ENCODE peak calls at places on chromosomes 2 and 18, in seven cellular contexts. J is ovary; Y is aorta; E is A549; H is CD8-positive, alpha-beta T cell; L is IMR-90; M is naive thymus-derived CD4-positive, alpha-beta T cell. R is an unnamed sample. For H3K4me1, the result is how much of the 10 kb centered on the place peaks cover.

GRCh38 chr2:42793314-42794270 is 1.2 kb upstream of the HAAO start:
- DNase-seq in J (peak), Y (no peak), E (no peak), H (no peak), L (no peak), M (no peak), R (peak)

GRCh38 chr18:49045585-49045984 is 94.8 kb upstream of the SMAD7 start:
- DNase-seq in J (no peak), Y (no peak), E (no peak), H (no peak), L (no peak), M (no peak), R (no peak)

GRCh38 chr2:41955641-41956040 is 92.2 kb upstream of the PKDCC start:
- DNase-seq in J (no peak), Y (no peak), E (no peak), H (no peak), L (no peak), M (no peak), R (no peak)

GRCh38 chr2:239106314-239106908 is 258.5 kb downstream of the TWIST2 start:
- DNase-seq in J (no peak), Y (peak), E (peak), H (no peak), L (peak), M (no peak), R (peak)

GRCh38 chr2:184680825-184681224 is 82.5 kb downstream of the ZNF804A start:
- DNase-seq in J (no peak), Y (no peak), E (no peak), H (no peak), L (no peak), M (no peak), R (no peak)

GRCh38 chr18:7485616-7486015 is 81.5 kb upstream of the PTPRM start:
- DNase-seq in J (no peak), Y (no peak), E (no peak), H (no peak), L (no peak), M (no peak), R (no peak)

GRCh38 chr2:26506279-26506678 is 28.4 kb upstream of the OTOF start:
- DNase-seq in J (no peak), Y (no peak), E (no peak), H (no peak), L (no peak), M (no peak), R (no peak)

GRCh38 chr2:229375241-229375640 is 104.2 kb upstream of the PID1 start:
- DNase-seq in J (no peak), Y (no peak), E (no peak), H (no peak), L (no peak), M (no peak), R (peak)

GRCh38 chr18:57921708-57922107 is 118.6 kb upstream of the ATP8B1 start:
- DNase-seq in J (no peak), Y (no peak), E (no peak), H (no peak), L (peak), M (no peak), R (no peak)

GRCh38 chr2:134127496-134127895 is 126.4 kb upstream of the MGAT5 start:
- DNase-seq in J (no peak), Y (no peak), E (no peak), H (peak), L (no peak), M (peak), R (no peak)

GRCh38 chr2:177796011-177796410 is 276.6 kb downstream of the PDE11A start:
- DNase-seq in J (no peak), Y (no peak), E (no peak), H (no peak), L (no peak), M (no peak), R (no peak)

GRCh38 chr2:30601375-30601774 is 154.3 kb downstream of the LCLAT1 start:
- DNase-seq in J (no peak), Y (no peak), E (no peak), H (no peak), L (no peak), M (no peak), R (no peak)

GRCh38 chr2:109139844-109140396 is 10.9 kb downstream of the SH3RF3 start:
- DNase-seq in J (no peak), Y (no peak), E (no peak), H (no peak), L (no peak), M (no peak), R (no peak)

GRCh38 chr2:111702809-111703196 is 181.2 kb downstream of the ANAPC1 start:
- DNase-seq in J (no peak), Y (no peak), E (no peak), H (no peak), L (no peak), M (no peak), R (no peak)

GRCh38 chr2:212686285-212686895 is 147.8 kb upstream of the ERBB4 start:
- DNase-seq in J (peak), Y (peak), E (peak), H (peak), L (peak), M (peak), R (peak)

GRCh38 chr18:56910967-56911366 is 235.9 kb upstream of the BOD1L2 start:
- DNase-seq in J (no peak), Y (no peak), E (no peak), H (no peak), L (no peak), M (no peak), R (no peak)

GRCh38 chr2:200483729-200484198 is 26.1 kb downstream of the KCTD18 start:
- DNase-seq in J (no peak), Y (no peak), E (peak), H (no peak), L (peak), M (no peak), R (peak)

GRCh38 chr2:55763721-55764120 is 70.1 kb upstream of the PNPT1 start:
- DNase-seq in J (no peak), Y (no peak), E (no peak), H (no peak), L (no peak), M (no peak), R (no peak)

GRCh38 chr2:63654959-63655358 is 66.2 kb downstream of the MDH1 start:
- DNase-seq in J (no peak), Y (no peak), E (no peak), H (no peak), L (no peak), M (no peak), R (no peak)

GRCh38 chr2:64327510-64328414 is 126.2 kb upstream of the LGALSL start:
- DNase-seq in J (no peak), Y (peak), E (peak), H (peak), L (no peak), M (peak), R (peak)

GRCh38 chr18:39209173-39209572 is 1643.6 kb upstream of the CELF4 start:
- DNase-seq in J (no peak), Y (no peak), E (no peak), H (no peak), L (no peak), M (no peak), R (no peak)

GRCh38 chr18:49811151-49811938 is 2.0 kb downstream of the ACAA2 start:
- DNase-seq in J (no peak), Y (no peak), E (no peak), H (no peak), L (no peak), M (no peak), R (no peak)

GRCh38 chr2:117976581-117976980 is 37.3 kb downstream of the CCDC93 start:
- DNase-seq in J (no peak), Y (no peak), E (no peak), H (no peak), L (no peak), M (no peak), R (no peak)

GRCh38 chr2:218860950-218861381 is 1.4 kb downstream of the WNT6 start:
- DNase-seq in J (peak), Y (peak), E (no peak), H (no peak), L (peak), M (no peak), R (peak)

GRCh38 chr2:5696741-5697521 is 4.7 kb downstream of the SOX11 start:
- DNase-seq in J (no peak), Y (no peak), E (no peak), H (no peak), L (peak), M (no peak), R (peak)
- H3K27ac ChIP-seq in J (no peak), Y (no peak), E (no peak), H (no peak), L (peak), M (no peak), R (peak)

GRCh38 chr2:152504618-152505017 is 169.6 kb downstream of the FMNL2 start:
- DNase-seq in J (no peak), Y (no peak), E (peak), H (no peak), L (peak), M (no peak), R (peak)
- H3K4me1 ChIP-seq in J (under half), Y (under half), E (half or more), H (under half), L (under half), M (under half), R (under half)

DNA sequence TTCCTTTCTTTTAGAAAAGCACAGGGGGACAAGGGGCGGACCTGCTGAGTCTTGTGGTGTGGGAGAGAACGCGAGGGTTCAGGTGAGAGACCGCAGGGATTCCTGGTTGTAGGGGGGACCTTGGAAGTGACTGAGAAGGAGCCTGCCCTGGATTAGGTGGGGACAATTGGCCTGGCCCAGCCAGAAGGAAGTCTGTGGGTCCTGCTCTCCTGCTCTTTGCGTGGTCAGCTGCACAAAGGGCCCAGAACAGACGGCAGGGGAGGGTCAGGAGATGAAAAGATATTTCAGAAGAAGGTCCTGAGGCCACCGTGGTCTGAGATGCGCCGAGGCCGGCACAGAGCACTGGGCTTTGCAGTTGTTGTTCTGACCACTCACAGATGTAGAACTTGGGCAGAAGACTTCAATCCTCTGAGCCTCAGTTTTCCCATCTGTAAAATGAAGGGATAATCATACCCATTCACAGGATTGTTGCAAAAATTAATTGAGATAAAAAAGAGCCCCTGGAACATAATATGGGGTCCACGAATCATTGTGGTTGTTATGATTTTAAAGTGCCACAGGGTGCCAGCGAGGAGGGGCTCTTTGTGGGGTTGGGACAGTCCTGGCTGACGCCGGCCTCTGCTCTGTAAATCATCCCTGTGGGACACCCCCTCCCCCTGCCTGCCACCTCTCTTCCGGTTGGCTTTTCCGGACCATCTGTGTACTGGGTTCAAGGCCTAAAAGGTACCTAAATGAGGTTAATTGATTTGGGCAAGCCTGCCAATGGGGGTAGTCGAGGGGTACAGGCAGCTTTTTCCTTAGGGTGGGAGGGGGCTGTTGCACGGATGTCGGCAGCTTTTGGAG is 1.8 kb downstream of the LPIN1 start:
- DNase-seq in J (no peak), Y (no peak), E (no peak), H (no peak), L (no peak), M (no peak), R (no peak)
- H3K4me3 ChIP-seq in J (peak), Y (no peak), E (no peak), H (peak), L (no peak), M (peak), R (peak)

DNA sequence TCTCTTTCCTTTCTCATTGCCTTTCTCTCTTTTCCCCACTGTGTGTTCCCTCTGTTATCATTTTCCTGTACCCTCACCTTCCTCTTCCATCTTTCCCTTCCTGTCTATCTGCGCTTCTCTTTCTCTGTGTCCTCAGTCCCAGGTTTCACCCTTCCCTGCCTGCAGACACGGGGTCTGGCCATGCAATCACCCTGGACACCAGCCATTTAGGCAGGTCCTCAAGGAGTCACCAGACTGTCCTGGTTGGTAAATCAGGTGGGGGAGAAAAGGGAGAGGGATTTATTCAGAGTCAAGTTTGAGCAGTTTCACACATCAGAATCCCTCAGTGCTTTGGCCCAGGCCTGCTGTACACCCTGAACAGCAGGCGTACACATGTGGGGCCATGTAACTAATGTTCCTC is 169.3 kb downstream of the ANKRD30B start:
- DNase-seq in J (no peak), Y (no peak), E (no peak), H (no peak), L (no peak), M (no peak), R (no peak)
- H3K27ac ChIP-seq in J (no peak), Y (no peak), E (no peak), H (no peak), L (no peak), M (no peak), R (no peak)

DNA sequence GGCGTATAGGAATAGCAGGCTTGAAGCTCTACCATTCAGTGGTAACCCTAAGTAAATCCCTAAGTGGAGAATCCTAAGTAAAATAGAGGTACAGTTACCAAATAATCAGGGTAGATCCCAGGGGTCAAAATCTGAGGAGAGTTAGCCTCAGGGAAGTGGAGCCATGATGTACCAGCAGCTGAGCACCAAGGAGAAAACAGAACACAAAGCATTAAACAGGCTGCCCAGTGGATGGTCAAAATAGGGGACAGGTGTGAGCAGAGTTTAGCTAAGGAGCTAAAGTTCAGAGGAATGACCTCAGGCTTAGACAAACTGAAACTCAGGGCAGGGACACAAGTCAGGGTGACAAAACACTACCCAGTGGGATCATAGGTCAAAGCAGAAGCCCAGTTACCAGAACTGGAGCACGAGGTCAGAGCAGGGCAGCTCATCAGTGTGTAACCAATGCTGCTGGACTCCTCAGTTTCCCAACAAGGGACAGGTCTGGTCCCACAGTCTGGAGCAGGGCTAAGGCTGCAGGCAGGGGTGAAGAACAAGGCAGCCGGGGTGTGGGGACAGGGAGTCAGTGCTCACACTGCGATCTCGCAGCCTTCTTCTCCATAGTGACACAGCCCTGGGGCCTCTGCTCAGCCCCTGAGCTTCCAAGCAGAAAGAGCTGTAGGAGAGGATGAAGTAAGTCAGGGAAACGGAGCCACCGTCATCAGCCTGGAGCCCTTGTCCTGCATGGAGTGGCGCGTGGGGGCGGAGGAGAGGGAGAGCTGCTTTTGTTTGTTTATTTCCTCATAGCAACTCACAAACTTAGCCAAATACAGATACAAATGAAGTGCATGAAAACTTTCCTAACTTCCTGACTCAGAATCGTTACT is 264.0 kb downstream of the MREG start:
- DNase-seq in J (no peak), Y (peak), E (peak), H (no peak), L (peak), M (no peak), R (no peak)
- H3K4me1 ChIP-seq in J (under half), Y (under half), E (half or more), H (under half), L (under half), M (under half), R (under half)

R was measured in cardiac muscle cell.